ENCODE peak calls at places on chromosomes 16 and 17, in eight cellular contexts. C is PC-9, Q is pancreas, Y is ascending aorta, F is left ventricle myocardium inferior, D is colonic mucosa, I is PC-3, L is IMR-90. A is an unnamed sample. For H3K36me3, the result is how much of the 10 kb centered on the place peaks cover.

GRCh38 chr17:75738218-75738802 is 17.1 kb downstream of the ITGB4 start:
- DNase-seq in Q (no peak), L (peak), F (no peak), D (no peak), Y (no peak), I (no peak), C (no peak), A (peak)

GRCh38 chr16:58411736-58412614 is 19.7 kb downstream of the GINS3 start:
- DNase-seq in D (no peak), F (no peak), L (no peak), I (peak), Y (no peak), Q (no peak), C (peak), A (no peak)

GRCh38 chr16:61148930-61149329 is 887.3 kb downstream of the CDH8 start:
- DNase-seq in I (no peak), D (no peak), Y (no peak), F (no peak), C (no peak), Q (no peak), L (no peak), A (no peak)

GRCh38 chr17:81927145-81927652 is 336 bp downstream of the MAFG start:
- DNase-seq in D (no peak), F (peak), L (no peak), Y (no peak), I (no peak), Q (peak), C (no peak), A (no peak)

GRCh38 chr16:73126453-73126853 is 78.5 kb upstream of the ZFHX3 start:
- DNase-seq in L (peak), C (no peak), D (no peak), I (no peak), Q (no peak), F (peak), Y (no peak), A (peak)

GRCh38 chr17:81466564-81467472 is 45.8 kb downstream of the ACTG1 start:
- DNase-seq in F (no peak), Q (no peak), C (no peak), Y (no peak), L (no peak), D (no peak), I (no peak), A (no peak)

GRCh38 chr17:65557349-65558310 is 3.8 kb downstream of the AXIN2 start:
- DNase-seq in I (no peak), L (peak), Q (no peak), Y (no peak), F (no peak), C (no peak), D (peak), A (no peak)

GRCh38 chr17:61584266-61584665 is 6.8 kb downstream of the NACA2 start:
- DNase-seq in C (no peak), Q (no peak), D (no peak), F (no peak), L (no peak), Y (no peak), I (no peak), A (no peak)

GRCh38 chr17:47853616-47854015 is 2.7 kb upstream of the SP6 start:
- DNase-seq in F (no peak), Y (no peak), D (no peak), L (no peak), I (no peak), Q (no peak), C (no peak), A (no peak)

GRCh38 chr16:89534147-89534788 is 26.1 kb downstream of the SPG7 start:
- DNase-seq in C (no peak), Q (no peak), D (no peak), L (no peak), F (no peak), I (no peak), Y (no peak), A (no peak)

GRCh38 chr16:66549284-66550131 is at the start of gene TK2:
- DNase-seq in Q (peak), L (peak), I (peak), C (no peak), Y (no peak), F (peak), D (peak), A (peak)

GRCh38 chr17:56598471-56598870 is 5.0 kb downstream of the NOG start:
- DNase-seq in Q (no peak), C (peak), I (peak), F (no peak), L (peak), Y (no peak), D (no peak), A (no peak)

GRCh38 chr17:39150795-39151679 is at the start of gene PLXDC1:
- DNase-seq in F (no peak), Y (no peak), C (no peak), I (no peak), L (no peak), D (no peak), Q (peak), A (no peak)

GRCh38 chr17:71412803-71413202 is 708.0 kb upstream of the SOX9 start:
- DNase-seq in C (peak), F (no peak), L (peak), I (peak), Q (no peak), D (no peak), Y (no peak), A (peak)

GRCh38 chr16:8885674-8886592 is 3.8 kb downstream of the LITAFD start:
- DNase-seq in D (no peak), F (no peak), L (peak), I (peak), Y (no peak), C (no peak), Q (peak), A (no peak)

GRCh38 chr17:41581366-41582060 is 5.2 kb downstream of the KRT14 start:
- DNase-seq in F (no peak), C (no peak), I (no peak), D (no peak), Y (no peak), L (no peak), Q (no peak), A (no peak)

DNA sequence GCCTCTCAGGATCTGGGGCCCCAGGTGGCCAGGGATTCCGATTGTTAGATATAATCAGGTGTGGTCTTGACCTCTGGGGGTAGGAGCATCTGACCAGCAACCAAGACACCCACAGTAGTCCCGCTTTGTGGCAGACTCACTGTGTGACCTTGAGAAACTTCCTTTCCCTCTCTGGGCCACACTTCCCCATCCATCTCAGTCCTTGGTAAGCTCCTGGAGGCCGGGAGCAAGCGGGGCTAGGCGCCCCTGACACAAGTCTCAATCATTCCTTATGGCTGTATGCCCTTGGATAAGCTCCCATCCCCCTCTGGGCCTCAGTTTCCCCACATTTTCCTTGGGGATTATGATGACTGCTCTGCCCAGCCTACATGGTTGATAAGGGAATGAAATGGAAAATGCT is 21.3 kb downstream of the CPNE2 start:
- DNase-seq in C (no peak), Y (no peak), Q (no peak), L (no peak), D (no peak), F (no peak), I (no peak), A (no peak)
- TF ChIP-seq CTCF in C (no peak), Y (no peak), Q (no peak), L (no peak), D (no peak), F (no peak), I (no peak), A (no peak)

GRCh38 chr16:24552705-24553104 is 13.3 kb downstream of the RBBP6 start:
- DNase-seq in D (no peak), F (no peak), Y (no peak), C (no peak), I (no peak), Q (no peak), L (no peak), A (no peak)

GRCh38 chr16:24553983-24554382 is 14.6 kb downstream of the RBBP6 start:
- DNase-seq in F (no peak), Y (no peak), I (no peak), C (no peak), L (peak), Q (no peak), D (no peak), A (no peak)

GRCh38 chr16:24544640-24545039 is 5.3 kb downstream of the RBBP6 start:
- DNase-seq in L (peak), F (no peak), C (no peak), I (no peak), Y (no peak), D (no peak), Q (no peak), A (no peak)

GRCh38 chr16:24555346-24555872 is 16.0 kb downstream of the RBBP6 start:
- DNase-seq in C (no peak), I (no peak), Q (no peak), L (no peak), F (no peak), Y (no peak), D (no peak), A (no peak)

GRCh38 chr16:24550295-24550694 is 10.9 kb downstream of the RBBP6 start:
- DNase-seq in I (no peak), F (no peak), L (no peak), Q (no peak), Y (no peak), C (no peak), D (no peak), A (no peak)
- H3K36me3 ChIP-seq in I (half or more), F (under half), L (under half), Q (under half), Y (under half), C (half or more), D (under half), A (under half)

DNA sequence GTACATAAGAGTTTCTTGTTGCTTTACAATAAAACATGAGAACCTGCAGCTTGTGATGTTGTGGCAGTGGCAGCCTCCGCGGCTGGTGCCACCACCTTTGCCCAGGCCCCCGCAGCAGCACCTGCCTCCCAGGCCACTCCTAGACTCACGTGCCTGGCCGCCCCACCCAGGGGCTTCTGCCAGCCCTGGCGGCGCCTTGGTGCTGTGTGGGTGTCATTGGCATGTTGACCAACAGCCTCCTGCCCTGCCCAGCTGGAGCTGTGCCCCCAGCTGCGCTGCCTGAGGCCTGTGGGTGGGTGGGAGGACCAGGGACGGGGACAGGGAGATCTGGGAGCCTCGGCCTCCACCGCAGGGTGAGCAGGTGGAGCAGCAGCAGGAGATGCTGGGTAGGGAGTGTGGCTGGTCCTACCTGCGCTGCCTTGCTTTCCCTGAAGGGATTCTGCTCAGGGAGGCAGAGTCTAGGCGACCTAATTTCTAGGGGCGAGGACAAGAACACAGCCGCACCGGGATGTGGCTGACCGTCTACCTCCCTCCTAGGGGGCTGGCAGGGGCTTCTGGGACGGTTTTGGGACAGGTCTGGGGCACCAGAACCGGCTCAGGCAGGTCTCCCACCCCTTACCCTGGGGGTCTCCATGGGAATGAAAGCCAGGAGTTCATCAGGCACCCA is 416 bp upstream of the DNASE1L2 start:
- DNase-seq in D (no peak), L (no peak), Q (peak), F (no peak), Y (no peak), I (no peak), C (no peak), A (no peak)
- TF ChIP-seq CTCF in D (no peak), L (no peak), Q (no peak), F (no peak), Y (no peak), I (no peak), C (no peak), A (no peak)

DNA sequence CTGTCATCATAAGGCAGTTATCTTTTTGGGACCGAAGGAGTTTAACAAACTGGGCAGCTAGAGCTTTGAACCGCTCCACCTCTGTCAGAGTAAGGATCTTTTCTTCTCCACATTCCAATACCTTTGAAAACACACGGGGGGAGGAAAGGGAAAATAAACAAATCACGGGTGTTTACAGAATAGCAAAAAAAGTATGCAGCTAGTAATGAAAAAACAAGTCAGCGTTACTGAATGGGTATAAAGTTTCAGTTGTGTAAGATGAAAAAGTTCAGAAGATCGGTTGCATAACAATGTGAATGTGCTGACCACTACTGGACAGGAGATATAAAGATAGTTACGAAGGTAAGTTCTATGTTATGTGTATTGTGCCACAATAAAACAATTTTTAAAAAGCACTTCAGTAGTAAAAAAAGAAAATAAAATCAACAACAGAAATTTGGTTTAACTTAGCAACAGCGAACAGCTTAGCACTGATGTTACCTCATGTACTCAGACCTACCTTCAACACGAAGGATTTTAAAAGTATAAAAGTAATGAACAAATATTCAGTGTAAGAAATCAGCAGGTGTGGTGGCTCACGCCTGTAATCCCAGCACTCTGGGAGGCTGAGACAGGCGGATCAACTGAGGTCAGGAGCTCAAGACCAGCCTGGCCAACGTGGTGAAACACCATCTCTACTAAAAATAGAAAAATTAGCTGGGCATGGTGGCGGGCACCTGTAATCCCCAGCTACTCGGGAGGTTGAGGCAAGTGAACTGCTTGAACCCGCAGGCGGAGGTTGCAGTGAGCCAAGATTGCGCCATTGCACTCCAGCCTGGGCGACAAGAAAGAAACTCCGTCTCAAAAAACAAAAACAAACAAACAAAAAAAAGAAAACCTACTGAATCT is 34.3 kb downstream of the MARF1 start:
- DNase-seq in L (peak), Q (no peak), I (no peak), C (peak), D (no peak), F (no peak), Y (no peak), A (no peak)
- H3K36me3 ChIP-seq in L (half or more), Q (under half), I (under half), C (half or more), D (under half), F (half or more), Y (half or more), A (under half)

GRCh38 chr17:73481672-73482071 is 162.6 kb downstream of the SDK2 start:
- DNase-seq in F (no peak), Q (no peak), Y (no peak), D (no peak), L (no peak), C (no peak), I (no peak), A (no peak)

GRCh38 chr17:73476890-73477350 is 165.1 kb upstream of the CDC42EP4 start:
- DNase-seq in Q (no peak), Y (no peak), D (no peak), I (no peak), F (peak), L (no peak), C (no peak), A (no peak)

GRCh38 chr17:73482251-73482661 is 162.0 kb downstream of the SDK2 start:
- DNase-seq in Q (no peak), I (no peak), D (no peak), L (no peak), C (no peak), F (no peak), Y (no peak), A (no peak)

GRCh38 chr17:73480740-73481139 is 163.5 kb downstream of the SDK2 start:
- DNase-seq in D (no peak), L (no peak), I (no peak), Y (no peak), F (peak), C (no peak), Q (no peak), A (peak)

DNA sequence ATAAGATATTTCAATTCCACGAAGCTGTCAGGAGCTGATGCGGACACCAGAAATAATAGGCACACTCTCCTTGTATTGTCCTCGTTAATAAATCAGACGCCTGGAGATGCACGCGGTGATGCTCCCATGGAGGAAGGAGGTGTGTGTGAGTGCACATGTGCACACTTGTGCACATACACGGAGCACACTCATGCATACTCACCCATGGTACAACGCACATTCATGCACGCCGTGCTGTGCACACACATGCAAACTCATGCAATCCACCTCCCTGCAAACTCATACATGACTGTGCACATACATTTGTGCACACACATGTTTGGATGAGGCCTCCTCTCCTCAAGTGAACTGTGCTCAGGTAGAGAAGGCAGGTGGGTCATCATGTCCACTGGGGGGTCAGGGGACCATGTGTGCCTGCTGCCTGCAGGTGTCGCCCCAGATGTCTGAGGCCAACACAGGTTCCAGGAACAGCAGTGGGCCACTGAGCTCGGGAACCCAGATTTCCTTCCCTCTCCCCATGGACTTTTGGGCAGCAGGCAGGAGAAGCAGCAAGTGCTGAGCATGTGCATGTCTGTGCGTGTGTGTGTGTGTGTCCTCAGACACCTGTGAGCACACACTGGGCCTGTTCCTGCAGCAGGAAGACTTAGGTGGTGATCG is 165.3 kb downstream of the SDK2 start:
- DNase-seq in Y (no peak), D (no peak), L (no peak), F (no peak), Q (no peak), I (peak), C (no peak), A (no peak)
- TF ChIP-seq CTCF in Y (no peak), D (no peak), L (no peak), F (no peak), Q (no peak), I (peak), C (peak), A (no peak)

DNA sequence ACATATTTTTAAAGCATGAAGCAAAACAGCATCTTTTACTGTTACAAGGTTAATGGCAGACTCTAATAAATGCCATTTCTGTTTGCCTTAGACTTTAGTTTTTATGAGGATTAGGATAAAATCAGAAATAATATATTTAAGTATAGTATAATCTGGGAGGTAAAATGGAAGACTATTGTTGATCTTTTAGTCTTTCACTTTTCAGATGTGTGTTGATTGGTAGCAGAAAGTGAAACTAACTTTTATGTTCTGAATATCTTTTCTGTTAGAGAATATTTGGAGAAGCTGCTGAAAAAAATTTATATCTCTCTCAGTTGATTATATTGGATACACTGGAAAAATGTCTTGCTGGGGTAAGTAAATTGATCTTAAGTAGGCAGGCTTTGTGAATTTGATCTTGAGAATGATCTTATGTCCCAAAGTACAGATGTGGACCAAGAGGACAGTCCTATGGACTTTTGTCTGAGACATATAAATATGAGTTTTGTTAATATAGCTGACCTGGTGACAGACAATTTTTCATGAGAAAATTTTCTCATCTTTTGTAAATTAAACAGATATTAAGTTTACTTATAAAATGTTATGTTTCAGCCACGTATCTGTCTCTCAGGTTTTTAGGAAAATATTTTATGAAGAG is 64.1 kb downstream of the NF1 start:
- DNase-seq in F (no peak), L (peak), C (no peak), D (no peak), I (no peak), Y (no peak), Q (no peak), A (no peak)
- H3K36me3 ChIP-seq in F (under half), L (under half), C (under half), D (under half), I (under half), Y (under half), Q (under half), A (under half)

GRCh38 chr16:425082-425718 is at the start of gene RAB11FIP3:
- DNase-seq in Q (peak), I (peak), C (peak), D (peak), Y (peak), L (peak), F (peak), A (peak)
- TF ChIP-seq CTCF in Q (no peak), I (peak), C (no peak), D (no peak), Y (peak), L (peak), F (peak), A (peak)

GRCh38 chr17:77210946-77211541 is 70.3 kb downstream of the SEC14L1 start:
- DNase-seq in I (no peak), F (no peak), L (no peak), D (no peak), Q (no peak), C (no peak), Y (no peak), A (no peak)
- H3K36me3 ChIP-seq in I (half or more), F (half or more), L (half or more), D (under half), Q (under half), C (under half), Y (half or more), A (half or more)

GRCh38 chr16:63789603-63790002 is 1332.3 kb downstream of the CDH11 start:
- DNase-seq in Y (no peak), I (peak), L (no peak), C (no peak), F (no peak), D (no peak), Q (no peak), A (no peak)
- TF ChIP-seq CTCF in Y (no peak), I (no peak), L (no peak), C (no peak), F (no peak), D (no peak), Q (no peak), A (peak)

GRCh38 chr17:16066125-16066524 is 66.5 kb downstream of the TTC19 start:
- DNase-seq in I (no peak), L (no peak), Y (no peak), D (no peak), Q (no peak), F (no peak), C (no peak), A (no peak)
- H3K36me3 ChIP-seq in I (half or more), L (half or more), Y (half or more), D (under half), Q (under half), F (half or more), C (under half), A (half or more)